ENCODE peak calls at places on chromosomes 13 and 19, in ten cellular contexts. X, H, V, E, R, G, M, F, C and L are unnamed samples.

GRCh38 chr19:28864024-28864503 is 348.9 kb downstream of the UQCRFS1 start:
- DNase-seq in X (no peak), H (no peak), V (no peak), E (no peak), R (no peak), G (no peak), M (no peak), F (no peak), C (no peak), L (no peak)

GRCh38 chr19:11324079-11324661 is 15.3 kb downstream of the RAB3D start:
- DNase-seq in X (peak; percentile 84), H (peak; percentile 93), V (peak; percentile 67), E (no peak), R (no peak), G (no peak), M (peak; percentile 88), F (peak; percentile 98), C (peak; percentile 68), L (peak; percentile 96)

GRCh38 chr19:49107625-49108459 is 6.3 kb upstream of the LIN7B start:
- DNase-seq in X (no peak), H (no peak), V (no peak), E (no peak), R (no peak), G (no peak), M (no peak), F (no peak), C (no peak), L (no peak)

GRCh38 chr13:29704648-29705047 is 109.2 kb upstream of the SLC7A1 start:
- DNase-seq in X (no peak), H (no peak), V (no peak), E (no peak), R (peak; percentile 50), G (no peak), M (no peak), F (peak; percentile 45), C (no peak), L (no peak)

GRCh38 chr13:99055286-99056073 is 77.6 kb upstream of the DOCK9 start:
- DNase-seq in X (no peak), H (no peak), V (no peak), E (no peak), R (no peak), G (peak; percentile 20), M (no peak), F (no peak), C (no peak), L (no peak)

GRCh38 chr13:27713767-27714166 is 78.5 kb upstream of the GSX1 start:
- DNase-seq in X (no peak), H (no peak), V (no peak), E (no peak), R (no peak), G (no peak), M (no peak), F (no peak), C (no peak), L (no peak)

GRCh38 chr13:83503424-83503823 is 378.9 kb downstream of the SLITRK1 start:
- DNase-seq in X (peak; percentile 58), H (peak; percentile 12), V (no peak), E (no peak), R (no peak), G (no peak), M (peak; percentile 52), F (peak; percentile 73), C (no peak), L (no peak)

GRCh38 chr19:54148158-54148557 is 10.6 kb downstream of the CNOT3 start:
- DNase-seq in X (no peak), H (no peak), V (peak; percentile 84), E (no peak), R (no peak), G (peak; percentile 46), M (no peak), F (no peak), C (no peak), L (no peak)

GRCh38 chr19:40177286-40178070 is 13.7 kb upstream of the MAP3K10 start:
- DNase-seq in X (no peak), H (peak; percentile 62), V (no peak), E (no peak), R (no peak), G (no peak), M (no peak), F (no peak), C (no peak), L (no peak)

GRCh38 chr13:53015971-53016370 is 12.6 kb upstream of the OLFM4 start:
- DNase-seq in X (no peak), H (no peak), V (no peak), E (no peak), R (no peak), G (no peak), M (no peak), F (no peak), C (no peak), L (no peak)

GRCh38 chr19:20558011-20558410 is 7.6 kb downstream of the ZNF737 start:
- DNase-seq in X (no peak), H (no peak), V (no peak), E (no peak), R (peak; percentile 73), G (no peak), M (no peak), F (no peak), C (peak; percentile 7), L (no peak)

GRCh38 chr19:45553464-45553863 is 31.1 kb downstream of the OPA3 start:
- DNase-seq in X (no peak), H (peak; percentile 31), V (peak; percentile 63), E (no peak), R (peak; percentile 90), G (peak; percentile 89), M (no peak), F (no peak), C (no peak), L (no peak)

GRCh38 chr19:10998045-10998533 is 37.3 kb downstream of the SMARCA4 start:
- DNase-seq in X (no peak), H (no peak), V (no peak), E (no peak), R (no peak), G (no peak), M (peak; percentile 26), F (no peak), C (no peak), L (no peak)

GRCh38 chr19:15776991-15777787 is 10.3 kb upstream of the OR10H5 start:
- DNase-seq in X (no peak), H (no peak), V (no peak), E (no peak), R (no peak), G (no peak), M (no peak), F (no peak), C (no peak), L (peak; percentile 36)
- H3K4me3 ChIP-seq in X (no peak overlapping the region), H (no peak overlapping the region), V (no peak overlapping the region), E (no peak overlapping the region), R (no peak overlapping the region), G (no peak overlapping the region), M (no peak overlapping the region), F (no peak overlapping the region), C (no peak overlapping the region), L (no peak overlapping the region)

GRCh38 chr19:36006955-36007354 is 1.7 kb downstream of the SYNE4 start:
- DNase-seq in X (no peak), H (no peak), V (no peak), E (no peak), R (no peak), G (no peak), M (no peak), F (no peak), C (no peak), L (no peak)

GRCh38 chr19:36010402-36010801 is 1.8 kb upstream of the SYNE4 start:
- DNase-seq in X (no peak), H (no peak), V (peak; percentile 73), E (no peak), R (no peak), G (no peak), M (no peak), F (no peak), C (no peak), L (no peak)

GRCh38 chr19:36009633-36010379 is 1.2 kb upstream of the SYNE4 start:
- DNase-seq in X (no peak), H (no peak), V (no peak), E (no peak), R (no peak), G (no peak), M (no peak), F (no peak), C (no peak), L (no peak)

GRCh38 chr19:36008336-36008978 is at the start of gene SYNE4:
- DNase-seq in X (no peak), H (no peak), V (peak; percentile 90), E (no peak), R (peak; percentile 95), G (peak; percentile 94), M (no peak), F (no peak), C (no peak), L (no peak)

DNA sequence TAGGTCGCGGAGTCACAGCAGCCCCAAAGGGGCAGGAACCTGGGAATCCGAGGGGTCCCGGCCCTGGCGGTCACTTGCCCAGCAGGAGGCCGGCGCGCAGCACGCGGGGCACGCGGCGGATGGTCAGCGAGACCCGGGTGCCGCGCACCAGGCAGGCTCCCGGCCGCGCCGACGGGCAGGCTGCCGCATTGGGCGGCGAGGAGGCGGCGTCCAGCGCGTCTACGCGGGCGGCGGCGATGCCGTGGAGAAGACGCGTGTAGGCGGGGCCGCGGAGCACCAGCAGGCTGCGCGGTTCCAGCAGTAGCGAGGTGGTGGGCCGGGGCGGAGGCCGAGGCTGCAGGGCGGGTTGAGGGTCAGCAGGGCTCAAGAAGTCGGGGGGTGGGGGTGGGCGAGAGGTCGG is 607 bp upstream of the SYNE4 start:
- DNase-seq in X (no peak), H (peak; percentile 28), V (peak; percentile 89), E (no peak), R (peak; percentile 83), G (peak; percentile 91), M (peak; percentile 50), F (peak; percentile 90), C (peak; percentile 45), L (no peak)
- H3K4me3 ChIP-seq in X (peak overlapping the region; percentile 48), H (peak overlapping the region; percentile 41), V (no peak overlapping the region), E (peak overlapping the region; percentile 6), R (peak overlapping the region; percentile 64), G (peak overlapping the region; percentile 66), M (peak overlapping the region; percentile 34), F (peak overlapping the region; percentile 46), C (peak overlapping the region; percentile 12), L (no peak overlapping the region)

DNA sequence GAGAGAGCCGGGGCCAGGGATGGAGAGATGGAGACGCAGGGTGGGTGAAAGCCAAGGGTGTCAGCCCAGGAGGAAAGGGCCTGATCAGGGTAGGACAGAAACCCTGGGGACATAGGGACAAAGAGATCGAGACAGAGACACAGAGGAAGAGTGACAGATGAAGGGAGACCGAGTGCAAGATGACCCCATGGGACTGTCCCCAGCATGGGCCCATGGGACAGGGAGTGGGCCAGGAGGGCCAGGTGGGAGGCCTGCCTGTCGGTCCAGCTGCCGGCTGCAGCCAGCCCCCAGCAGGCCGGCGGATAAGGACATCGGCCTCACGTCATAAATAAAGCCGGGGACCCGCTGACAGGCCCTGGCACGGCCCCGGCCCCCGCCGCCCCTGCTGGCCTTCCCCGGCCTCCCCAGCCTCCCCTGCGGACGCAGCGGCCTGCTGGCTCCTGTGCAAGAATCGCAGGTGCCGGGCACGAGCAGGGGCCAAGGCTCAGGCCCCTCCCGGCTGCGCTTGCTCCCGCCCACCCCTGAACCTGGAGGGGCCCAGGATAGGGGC is 6.3 kb downstream of the REX1BD start:
- DNase-seq in X (no peak), H (no peak), V (peak; percentile 77), E (no peak), R (peak; percentile 65), G (peak; percentile 87), M (no peak), F (no peak), C (no peak), L (no peak)
- H3K4me3 ChIP-seq in X (peak overlapping the region; percentile 46), H (no peak overlapping the region), V (no peak overlapping the region), E (peak overlapping the region; percentile 79), R (peak overlapping the region; percentile 77), G (peak overlapping the region; percentile 47), M (peak overlapping the region; percentile 28), F (peak overlapping the region; percentile 38), C (peak overlapping the region; percentile 16), L (no peak overlapping the region)

GRCh38 chr19:13031917-13032623 is 36.8 kb downstream of the NFIX start:
- DNase-seq in X (no peak), H (peak; percentile 56), V (no peak), E (no peak), R (no peak), G (no peak), M (peak; percentile 43), F (peak; percentile 82), C (no peak), L (no peak)
- H3K4me3 ChIP-seq in X (no peak overlapping the region), H (no peak overlapping the region), V (no peak overlapping the region), E (no peak overlapping the region), R (no peak overlapping the region), G (no peak overlapping the region), M (no peak overlapping the region), F (peak overlapping the region; percentile 29), C (no peak overlapping the region), L (no peak overlapping the region)